ENCODE peak calls at places on chromosomes 2 and 18, in five cellular contexts. Z is foreskin fibroblast; I is CD8-positive, alpha-beta T cell; N is endodermal cell; W is fibroblast of lung. H is an unnamed sample.

GRCh38 chr2:131641414-131642206 is 113.9 kb downstream of the CCDC74A start:
- DNase-seq in N (no peak), I (no peak), W (peak; percentile 2), Z (peak; percentile 10), H (peak; percentile 50)

GRCh38 chr2:20224716-20225293 is at the start of gene SDC1:
- DNase-seq in W (peak; percentile 44), N (peak; percentile 90), I (no peak), Z (peak; percentile 48), H (peak; percentile 37)

GRCh38 chr2:58803192-58803591 is 562.1 kb upstream of the FANCL start:
- DNase-seq in W (no peak), N (no peak), Z (no peak), I (no peak), H (no peak)

GRCh38 chr18:49645196-49645595 is 83.3 kb downstream of the LIPG start:
- DNase-seq in I (no peak), N (peak; percentile 36), Z (no peak), W (no peak), H (no peak)

GRCh38 chr18:50654658-50655550 is 95.0 kb downstream of the MAPK4 start:
- DNase-seq in W (no peak), N (no peak), I (no peak), Z (no peak), H (no peak)

GRCh38 chr2:9071032-9071431 is 67.5 kb upstream of the MBOAT2 start:
- DNase-seq in Z (peak; percentile 71), W (peak; percentile 26), I (no peak), N (no peak), H (peak; percentile 76)

GRCh38 chr2:17757321-17757720 is 3.4 kb downstream of the GEN1 start:
- DNase-seq in I (no peak), Z (no peak), N (no peak), W (peak; percentile 19), H (peak; percentile 39)

GRCh38 chr2:212940816-212941215 is 210.6 kb downstream of the IKZF2 start:
- DNase-seq in I (no peak), N (peak; percentile 78), Z (no peak), W (peak; percentile 60), H (no peak)

GRCh38 chr2:130391058-130391871 is 35.4 kb downstream of the PTPN18 start:
- DNase-seq in N (peak; percentile 89), W (peak; percentile 65), I (no peak), Z (peak; percentile 77), H (peak; percentile 63)

GRCh38 chr2:155310589-155310988 is 612.1 kb downstream of the KCNJ3 start:
- DNase-seq in W (peak; percentile 48), I (no peak), Z (no peak), N (no peak), H (no peak)
- TF ChIP-seq CTCF in W (peak; percentile 35), I (no peak), Z (peak; percentile 7), N (peak; percentile 85), H (peak; percentile 60)

DNA sequence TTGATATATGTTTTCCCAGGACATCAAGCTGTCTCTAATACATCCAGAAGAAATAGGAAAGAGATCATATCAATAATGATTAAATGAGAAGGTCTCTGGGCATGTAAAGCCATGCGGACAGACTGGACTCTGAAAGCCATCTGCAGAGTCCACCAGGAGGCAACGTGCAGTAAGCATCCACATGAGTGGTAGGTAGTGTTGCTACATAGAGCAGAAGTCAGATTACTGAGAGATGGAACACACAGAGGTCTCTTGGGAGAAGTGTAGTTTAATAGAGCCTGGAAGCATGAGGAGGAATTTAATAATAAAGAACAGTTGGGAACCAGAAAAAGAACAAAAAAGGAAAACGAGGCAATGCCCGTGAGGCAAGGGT is 758.1 kb upstream of the DDX18 start:
- DNase-seq in W (no peak), N (no peak), Z (no peak), I (no peak), H (no peak)
- TF ChIP-seq CTCF in W (no peak), N (peak; percentile 37), Z (no peak), I (no peak), H (no peak)

GRCh38 chr2:85411405-85411748 is 1.2 kb upstream of the CAPG start:
- DNase-seq in Z (no peak), N (no peak), I (no peak), W (no peak), H (no peak)

GRCh38 chr2:85410584-85411404 is 628 bp upstream of the CAPG start:
- DNase-seq in N (no peak), Z (peak; percentile 22), W (no peak), I (no peak), H (no peak)

GRCh38 chr2:85409719-85410583 is at the start of gene CAPG:
- DNase-seq in Z (no peak), W (no peak), I (peak; percentile 39), N (peak; percentile 77), H (no peak)

GRCh38 chr2:85414761-85415498 is 3.6 kb upstream of the SH2D6 start:
- DNase-seq in I (no peak), W (no peak), Z (no peak), N (no peak), H (no peak)

GRCh38 chr2:85413592-85414421 is 3.6 kb upstream of the CAPG start:
- DNase-seq in N (peak; percentile 80), I (no peak), Z (peak; percentile 49), W (peak; percentile 61), H (peak; percentile 39)
- TF ChIP-seq CTCF in N (peak; percentile 37), I (no peak), Z (no peak), W (peak; percentile 2), H (peak; percentile 42)

DNA sequence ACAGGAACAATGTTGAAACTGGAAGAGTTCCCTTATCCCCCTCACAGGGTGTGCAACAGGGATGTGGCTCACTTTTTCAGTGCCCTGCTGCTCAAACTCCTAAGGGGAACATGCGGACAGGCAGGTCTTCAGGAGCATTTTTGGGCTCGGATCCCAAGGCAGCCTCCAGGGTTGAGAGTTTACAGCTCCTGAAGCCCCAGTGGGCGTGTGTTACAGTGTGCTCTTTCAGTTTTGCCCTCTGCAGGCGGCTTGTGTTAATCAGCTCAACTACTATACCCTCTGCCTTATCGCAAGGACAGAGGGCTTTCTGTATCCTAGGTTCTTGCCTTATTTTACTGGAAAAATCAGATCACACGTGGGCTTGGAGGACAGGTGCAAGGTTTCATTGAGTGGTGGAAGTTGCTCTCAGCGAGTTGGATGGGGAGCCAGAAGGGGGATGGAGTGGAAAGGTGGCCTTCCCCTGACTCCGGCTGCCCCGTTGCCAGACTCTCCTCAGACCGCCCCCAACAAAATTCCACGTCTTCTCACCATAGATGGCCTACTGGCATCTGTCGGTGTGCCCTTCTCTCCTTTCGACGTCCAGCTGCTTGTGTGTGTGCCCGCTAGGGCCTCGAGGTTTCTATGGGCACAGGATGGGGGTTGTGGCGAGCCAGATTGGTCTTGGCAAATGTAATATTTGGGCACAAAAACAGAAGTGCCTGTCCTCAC is 541.9 kb downstream of the TMX3 start:
- DNase-seq in Z (no peak), I (no peak), N (peak; percentile 82), W (no peak), H (no peak)
- TF ChIP-seq CTCF in Z (no peak), I (no peak), N (peak; percentile 70), W (no peak), H (no peak)

H was measured in HFFc6.